ENCODE peak calls at places on chromosomes 11 and 22, in four cellular contexts. G is ecto neural progenitor cell, O is IMR-90, E is tibial nerve. N is an unnamed sample.

GRCh38 chr11:68912254-68912653 is 8.6 kb downstream of the IGHMBP2 start:
- DNase-seq in E (no peak), G (no peak), O (peak; percentile 34), N (no peak)

GRCh38 chr11:17403977-17404759 is 15.7 kb upstream of the KCNJ11 start:
- DNase-seq in O (no peak), E (no peak), G (no peak), N (no peak)

GRCh38 chr11:60767388-60767811 is 10.7 kb downstream of the MS4A15 start:
- DNase-seq in E (no peak), O (no peak), G (no peak), N (no peak)

GRCh38 chr11:59891781-59892181 is 13.2 kb downstream of the OOSP3 start:
- DNase-seq in G (peak; percentile 59), O (no peak), E (no peak), N (no peak)

GRCh38 chr11:93528757-93529639 is 14.2 kb downstream of the SMCO4 start:
- DNase-seq in O (no peak), E (peak; percentile 13), G (no peak), N (no peak)

GRCh38 chr11:18617688-18618340 is 16.3 kb downstream of the SPTY2D1 start:
- DNase-seq in G (no peak), E (no peak), O (peak; percentile 71), N (no peak)

GRCh38 chr22:25895678-25896077 is 153.7 kb downstream of the MYO18B start:
- DNase-seq in E (no peak), O (no peak), G (no peak), N (no peak)

GRCh38 chr11:15665368-15665871 is 550.7 kb downstream of the INSC start:
- DNase-seq in E (no peak), O (peak; percentile 72), G (no peak), N (peak; percentile 21)

GRCh38 chr11:12845739-12846358 is 163.3 kb upstream of the RASSF10 start:
- DNase-seq in G (peak; percentile 63), E (no peak), O (peak; percentile 78), N (no peak)

GRCh38 chr11:67302571-67303131 is 679 bp upstream of the SSH3 start:
- DNase-seq in E (no peak), G (peak; percentile 72), O (peak; percentile 10), N (no peak)

N was measured in osteocyte.